ENCODE peak calls at places on chromosomes 3 and 15, in four cellular contexts. S is GM12891, P is GM12878, Q is K562. D is an unnamed sample.

GRCh38 chr3:46629571-46630517 is 17.5 kb downstream of the FAM240A start:
- DNase-seq in S (peak), P (peak), Q (peak), D (peak)

GRCh38 chr3:100781311-100781710 is 72.0 kb downstream of the TFG start:
- DNase-seq in S (no peak), P (no peak), Q (no peak), D (no peak)

GRCh38 chr15:63601727-63602185 is 4.6 kb downstream of the FBXL22 start:
- DNase-seq in S (no peak), P (no peak), Q (no peak), D (no peak)

GRCh38 chr3:42520906-42521305 is 18.5 kb downstream of the VIPR1 start:
- DNase-seq in S (no peak), P (no peak), Q (no peak), D (no peak)

GRCh38 chr15:69758810-69759410 is 306.3 kb downstream of the RPLP1 start:
- DNase-seq in S (peak), P (peak), Q (no peak), D (peak)

GRCh38 chr3:16084887-16085286 is 89.6 kb upstream of the GALNT15 start:
- DNase-seq in S (no peak), P (no peak), Q (no peak), D (no peak)

GRCh38 chr3:185717121-185717520 is 107.7 kb downstream of the IGF2BP2 start:
- DNase-seq in S (no peak), P (no peak), Q (no peak), D (peak)

GRCh38 chr15:52013151-52013791 is 5.7 kb upstream of the MAPK6 start:
- DNase-seq in S (no peak), P (no peak), Q (peak), D (peak)

GRCh38 chr15:58146734-58147133 is 8.6 kb downstream of the AQP9 start:
- DNase-seq in S (no peak), P (no peak), Q (no peak), D (peak)

GRCh38 chr3:113695818-113696645 is at the start of gene USF3:
- DNase-seq in S (peak), P (peak), Q (peak), D (peak)

GRCh38 chr3:109396811-109397210 is 59.5 kb upstream of the DPPA4 start:
- DNase-seq in S (no peak), P (no peak), Q (no peak), D (no peak)

GRCh38 chr15:60727661-60728060 is 248.7 kb upstream of the ICE2 start:
- DNase-seq in S (no peak), P (no peak), Q (no peak), D (no peak)

GRCh38 chr3:124567168-124567567 is 163.1 kb upstream of the UMPS start:
- DNase-seq in S (no peak), P (no peak), Q (no peak), D (no peak)

GRCh38 chr15:81222007-81222406 is 25.3 kb downstream of the IL16 start:
- DNase-seq in S (no peak), P (no peak), Q (peak), D (no peak)

GRCh38 chr3:20352547-20353164 is 166.7 kb upstream of the SGO1 start:
- DNase-seq in S (no peak), P (no peak), Q (no peak), D (no peak)

GRCh38 chr3:48412375-48413001 is 17.4 kb downstream of the PLXNB1 start:
- DNase-seq in S (no peak), P (no peak), Q (no peak), D (no peak)

GRCh38 chr3:52526151-52526561 is 7.5 kb downstream of the NT5DC2 start:
- DNase-seq in S (no peak), P (no peak), Q (no peak), D (no peak)

GRCh38 chr3:197338586-197338985 is 40.2 kb upstream of the DLG1 start:
- DNase-seq in S (no peak), P (no peak), Q (no peak), D (no peak)

GRCh38 chr3:145843561-145843960 is 317.4 kb downstream of the PLOD2 start:
- DNase-seq in S (no peak), P (no peak), Q (no peak), D (no peak)

GRCh38 chr3:101128786-101129185 is 135.6 kb upstream of the ABI3BP start:
- DNase-seq in S (no peak), P (no peak), Q (no peak), D (no peak)

GRCh38 chr3:57622362-57622761 is 25.2 kb upstream of the ARF4 start:
- DNase-seq in S (no peak), P (no peak), Q (no peak), D (no peak)

GRCh38 chr15:92997821-92998220 is 91.2 kb downstream of the RGMA start:
- DNase-seq in S (no peak), P (no peak), Q (no peak), D (no peak)

GRCh38 chr15:95281470-95281869 is 1049.0 kb upstream of the NR2F2 start:
- DNase-seq in S (no peak), P (no peak), Q (no peak), D (no peak)

GRCh38 chr3:192958219-192958872 is 40.7 kb upstream of the MB21D2 start:
- DNase-seq in S (no peak), P (no peak), Q (peak), D (no peak)

GRCh38 chr3:16378415-16378814 is 113.4 kb downstream of the OXNAD1 start:
- DNase-seq in S (no peak), P (no peak), Q (no peak), D (no peak)

GRCh38 chr15:25345943-25346342 is 92.9 kb downstream of the UBE3A start:
- DNase-seq in S (no peak), P (no peak), Q (no peak), D (no peak)

GRCh38 chr15:78003539-78004008 is 73.9 kb downstream of the TBC1D2B start:
- DNase-seq in S (no peak), P (no peak), Q (no peak), D (no peak)

GRCh38 chr15:79035111-79035601 is 55.4 kb downstream of the RASGRF1 start:
- DNase-seq in S (no peak), P (peak), Q (no peak), D (no peak)

GRCh38 chr3:128079823-128080222 is 27.6 kb downstream of the SEC61A1 start:
- DNase-seq in S (no peak), P (no peak), Q (no peak), D (no peak)

GRCh38 chr3:128081226-128081625 is 29.0 kb downstream of the SEC61A1 start:
- DNase-seq in S (no peak), P (no peak), Q (no peak), D (no peak)

GRCh38 chr3:128081846-128082245 is 29.6 kb downstream of the SEC61A1 start:
- DNase-seq in S (no peak), P (no peak), Q (no peak), D (no peak)

GRCh38 chr3:128078875-128079274 is 26.6 kb downstream of the SEC61A1 start:
- DNase-seq in S (no peak), P (no peak), Q (no peak), D (no peak)

GRCh38 chr3:128080323-128080898 is 28.2 kb downstream of the SEC61A1 start:
- DNase-seq in S (no peak), P (no peak), Q (peak), D (no peak)
- TF ChIP-seq SPI1 in S (no peak), P (no peak), Q (no peak), D (no peak)

DNA sequence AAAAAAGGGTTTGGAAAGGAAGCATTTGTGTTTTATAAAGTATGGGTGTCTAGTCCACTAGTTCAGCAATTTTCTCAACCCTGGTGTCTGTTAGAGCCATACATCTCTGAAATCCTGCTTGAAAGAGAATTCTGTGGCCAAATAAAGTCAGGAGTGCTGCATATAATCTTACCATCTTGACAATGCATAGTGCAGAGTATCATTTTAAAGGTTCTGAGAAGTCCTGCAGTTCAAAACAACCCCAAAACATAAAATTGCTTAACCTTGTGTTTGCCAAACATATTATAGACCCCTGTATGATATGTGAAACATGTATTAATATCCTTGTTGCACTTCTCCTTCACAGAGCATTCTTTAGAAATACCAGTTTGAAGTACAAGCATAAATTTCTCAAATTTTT is 191.3 kb downstream of the THSD4 start:
- DNase-seq in S (no peak), P (no peak), Q (no peak), D (no peak)
- TF ChIP-seq SPI1 in S (no peak), P (no peak), Q (no peak), D (no peak)

DNA sequence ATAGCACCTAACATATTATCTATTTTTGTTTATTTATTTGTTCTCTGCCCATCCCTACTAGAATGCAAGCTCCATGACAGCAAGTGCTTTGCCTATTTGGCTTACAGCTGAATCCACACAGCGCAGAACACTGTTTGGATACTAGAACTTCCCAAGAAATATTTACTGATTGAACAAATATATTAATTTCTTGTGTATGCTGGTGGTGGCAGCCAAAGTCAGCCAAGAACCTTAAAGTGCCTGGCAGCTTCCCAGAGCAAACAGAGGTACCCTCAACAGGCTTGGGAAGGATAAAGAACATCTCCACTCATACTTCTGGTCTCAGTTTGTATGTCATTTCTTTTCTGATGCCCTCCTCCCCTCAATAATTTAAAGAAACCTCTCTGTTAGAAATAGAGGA is 111.8 kb upstream of the SLC25A36 start:
- DNase-seq in S (no peak), P (no peak), Q (no peak), D (no peak)
- TF ChIP-seq SPI1 in S (no peak), P (no peak), Q (no peak), D (no peak)

GRCh38 chr3:36653095-36653494 is 111.3 kb downstream of the DCLK3 start:
- DNase-seq in S (no peak), P (no peak), Q (no peak), D (no peak)
- TF ChIP-seq SPI1 in S (no peak), P (no peak), Q (no peak), D (no peak)

DNA sequence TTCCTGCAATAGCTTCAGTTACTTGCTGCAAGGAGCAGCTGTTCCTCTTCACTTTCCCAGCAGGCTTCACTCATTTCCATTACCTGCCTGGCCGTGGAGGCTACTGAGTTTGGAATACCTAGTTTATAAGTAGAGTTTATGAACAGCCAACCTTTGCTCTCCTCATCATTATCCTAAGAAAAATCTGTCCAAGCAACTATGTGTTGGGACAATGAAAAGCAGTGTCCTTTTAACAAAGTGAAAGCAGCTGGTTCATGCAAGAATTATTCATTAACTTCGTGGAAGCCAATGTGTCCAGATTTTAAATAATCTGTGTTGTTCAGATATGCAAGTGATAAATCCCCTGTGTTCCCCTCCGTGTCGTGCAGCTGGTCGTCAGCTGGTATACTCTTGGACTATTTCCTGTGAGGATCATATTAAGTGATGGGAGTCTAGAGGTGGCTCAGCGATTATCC is 39.3 kb upstream of the SSR3 start:
- DNase-seq in S (no peak), P (no peak), Q (no peak), D (no peak)
- TF ChIP-seq SPI1 in S (no peak), P (no peak), Q (no peak), D (no peak)

GRCh38 chr3:127002195-127003174 is 19.6 kb downstream of the PLXNA1 start:
- DNase-seq in S (no peak), P (no peak), Q (peak), D (no peak)
- TF ChIP-seq SPI1 in S (no peak), P (no peak), Q (no peak), D (no peak)

DNA sequence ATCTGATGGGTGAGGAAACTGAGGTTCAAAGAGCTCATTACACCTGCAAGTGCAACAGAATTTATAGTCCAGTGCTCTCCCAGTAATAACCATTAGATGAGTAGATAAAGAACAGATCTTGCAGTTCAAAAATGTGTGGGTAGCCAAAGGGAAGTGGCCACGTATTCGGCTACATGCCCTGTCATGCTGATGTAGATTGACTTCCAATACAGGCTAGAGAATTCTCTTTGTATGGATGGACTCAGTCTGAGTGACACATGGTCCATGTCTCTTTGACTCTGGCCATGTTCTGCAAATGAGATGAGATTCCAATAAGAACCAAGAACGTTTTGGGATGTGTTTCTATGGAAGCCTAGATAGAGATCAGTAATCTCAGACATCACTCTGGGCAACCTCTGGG is 187.8 kb upstream of the LPP start:
- DNase-seq in S (no peak), P (no peak), Q (no peak), D (no peak)
- TF ChIP-seq SPI1 in S (peak), P (no peak), Q (no peak), D (no peak)

GRCh38 chr3:172519740-172520139 is 3.5 kb downstream of the TNFSF10 start:
- DNase-seq in S (no peak), P (no peak), Q (no peak), D (no peak)

GRCh38 chr3:172519241-172519640 is 4.0 kb downstream of the TNFSF10 start:
- DNase-seq in S (no peak), P (no peak), Q (no peak), D (no peak)

GRCh38 chr3:172516318-172517214 is 6.7 kb downstream of the TNFSF10 start:
- DNase-seq in S (no peak), P (no peak), Q (no peak), D (no peak)

GRCh38 chr3:172520332-172520831 is 2.8 kb downstream of the TNFSF10 start:
- DNase-seq in S (no peak), P (peak), Q (no peak), D (no peak)

GRCh38 chr3:172517859-172518466 is 5.3 kb downstream of the TNFSF10 start:
- DNase-seq in S (no peak), P (no peak), Q (no peak), D (no peak)
- TF ChIP-seq SPI1 in S (no peak), P (no peak), Q (no peak), D (no peak)

DNA sequence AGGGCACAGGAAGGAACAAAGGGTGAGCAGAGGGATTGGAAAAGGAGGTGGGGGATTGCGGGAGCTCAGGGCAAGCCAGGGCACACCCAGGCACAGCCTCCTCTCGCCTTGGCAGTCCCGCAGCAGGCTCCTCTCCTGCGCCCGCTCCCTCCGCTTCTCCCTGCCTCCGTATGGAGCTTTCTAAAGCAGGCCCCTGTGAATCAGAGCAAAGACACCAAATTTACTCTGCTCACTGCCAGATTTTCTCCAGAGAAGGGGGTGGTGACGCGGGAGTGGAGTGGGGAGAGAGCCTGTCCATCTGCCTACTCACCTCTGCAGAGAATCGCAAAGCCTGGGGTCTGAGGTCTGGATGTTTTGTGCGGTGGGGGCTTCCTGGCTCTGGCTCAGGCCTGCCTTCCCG is 20.0 kb downstream of the ATP2B2 start:
- DNase-seq in S (no peak), P (no peak), Q (no peak), D (no peak)
- TF ChIP-seq SPI1 in S (no peak), P (no peak), Q (no peak), D (no peak)

GRCh38 chr3:138047596-138048195 is 37.7 kb downstream of the CLDN18 start:
- DNase-seq in S (no peak), P (no peak), Q (no peak), D (no peak)

GRCh38 chr3:138057384-138057783 is 47.4 kb downstream of the CLDN18 start:
- DNase-seq in S (no peak), P (no peak), Q (no peak), D (no peak)

GRCh38 chr3:138049157-138049919 is 39.4 kb downstream of the CLDN18 start:
- DNase-seq in S (no peak), P (no peak), Q (no peak), D (no peak)

GRCh38 chr3:138054057-138054456 is 44.1 kb downstream of the CLDN18 start:
- DNase-seq in S (no peak), P (no peak), Q (no peak), D (no peak)

GRCh38 chr3:138051946-138052802 is 42.2 kb downstream of the CLDN18 start:
- DNase-seq in S (no peak), P (no peak), Q (peak), D (peak)
- TF ChIP-seq SPI1 in S (peak), P (peak), Q (no peak), D (no peak)

D was measured in HL-60.